ENCODE peak calls at places on chromosomes 11 and 22, in seven cellular contexts. W, K, T, P, Q, I and Y are unnamed samples.

GRCh38 chr11:6229911-6230310 is 4.5 kb downstream of the FHIP1B start:
- DNase-seq in Q (no peak), W (peak), T (no peak), K (no peak), P (no peak), I (no peak), Y (no peak)

GRCh38 chr11:64833198-64833502 is 11.3 kb downstream of the CDC42BPG start:
- DNase-seq in P (no peak), I (no peak), T (no peak), K (no peak), Q (no peak), W (no peak), Y (no peak)

GRCh38 chr11:1290052-1291040 is 19.1 kb downstream of the TOLLIP start:
- DNase-seq in I (no peak), K (no peak), W (no peak), Q (no peak), P (no peak), T (no peak), Y (no peak)

GRCh38 chr11:105577645-105578044 is 32.2 kb upstream of the GRIA4 start:
- DNase-seq in P (no peak), W (no peak), Q (no peak), I (no peak), T (no peak), K (peak), Y (no peak)

GRCh38 chr22:25447689-25448434 is 116.6 kb upstream of the GRK3 start:
- DNase-seq in I (peak), W (peak), P (peak), T (peak), K (peak), Q (peak), Y (peak)

GRCh38 chr11:107792049-107792443 is 66.5 kb downstream of the SLC35F2 start:
- DNase-seq in P (no peak), I (no peak), Q (no peak), W (no peak), T (no peak), K (no peak), Y (no peak)

GRCh38 chr11:71476926-71477636 is 24.1 kb downstream of the NADSYN1 start:
- DNase-seq in K (no peak), P (no peak), W (no peak), Q (no peak), I (no peak), T (no peak), Y (no peak)

GRCh38 chr11:69427337-69427736 is 54.1 kb upstream of the LINC01488 start:
- DNase-seq in W (no peak), K (no peak), Q (no peak), P (no peak), T (no peak), I (no peak), Y (no peak)

GRCh38 chr11:87463486-87464102 is 425.9 kb downstream of the TMEM135 start:
- DNase-seq in T (no peak), W (no peak), P (no peak), I (no peak), K (peak), Q (no peak), Y (peak)

GRCh38 chr11:116276051-116277044 is 496.4 kb downstream of the BUD13 start:
- DNase-seq in W (peak), P (peak), T (peak), K (no peak), I (peak), Q (peak), Y (peak)